ENCODE peak calls at places on chromosomes 5 and 9, in five cellular contexts. J is tibial artery, A is fibroblast of lung, M is dorsolateral prefrontal cortex, N is RWPE2. T is an unnamed sample.

GRCh38 chr9:97857603-97858392 is 4.8 kb downstream of the FOXE1 start:
- DNase-seq in N (no peak), J (no peak), M (no peak), A (no peak), T (no peak)

GRCh38 chr9:70387663-70388062 is 26.8 kb downstream of the KLF9 start:
- DNase-seq in M (no peak), A (no peak), N (no peak), J (peak), T (no peak)

GRCh38 chr9:135995816-135996215 is 34.6 kb upstream of the UBAC1 start:
- DNase-seq in J (no peak), A (no peak), N (no peak), M (no peak), T (no peak)

GRCh38 chr5:132260714-132261615 is 3.5 kb downstream of the PDLIM4 start:
- DNase-seq in M (peak), N (peak), J (peak), A (peak), T (no peak)

GRCh38 chr9:90847971-90848370 is 46.4 kb downstream of the SYK start:
- DNase-seq in A (no peak), J (no peak), N (no peak), M (no peak), T (no peak)

GRCh38 chr5:150081541-150082283 is 4.6 kb downstream of the CSF1R start:
- DNase-seq in J (peak), M (peak), N (no peak), A (peak), T (peak)

GRCh38 chr5:1228121-1228520 is 2.9 kb downstream of the SLC6A18 start:
- DNase-seq in J (no peak), M (no peak), A (no peak), N (no peak), T (no peak)

GRCh38 chr5:55480781-55481180 is 54.0 kb downstream of the PLPP1 start:
- DNase-seq in M (no peak), N (no peak), J (no peak), A (peak), T (no peak)

GRCh38 chr9:113511856-113512761 is 48.6 kb downstream of the RGS3 start:
- DNase-seq in N (no peak), J (no peak), A (peak), M (no peak), T (peak)

GRCh38 chr5:24492231-24492630 is 152.5 kb downstream of the CDH10 start:
- DNase-seq in N (no peak), A (no peak), J (no peak), M (no peak), T (no peak)

GRCh38 chr5:36252722-36253340 is 11.1 kb upstream of the NADK2 start:
- DNase-seq in J (no peak), A (peak), M (no peak), N (no peak), T (no peak)

GRCh38 chr9:137449931-137450537 is 8.9 kb upstream of the ENTPD8 start:
- DNase-seq in A (no peak), J (no peak), M (no peak), N (no peak), T (no peak)

GRCh38 chr5:59648038-59648831 is 245.3 kb downstream of the PDE4D start:
- DNase-seq in M (no peak), N (no peak), A (no peak), J (no peak), T (no peak)

GRCh38 chr5:119304439-119304838 is 51.4 kb upstream of the TNFAIP8 start:
- DNase-seq in A (no peak), M (no peak), N (no peak), J (no peak), T (no peak)

GRCh38 chr5:14415516-14416074 is 166.0 kb upstream of the OTULINL start:
- DNase-seq in M (no peak), A (peak), J (no peak), N (no peak), T (no peak)

GRCh38 chr5:100430268-100430900 is 104.8 kb upstream of the FAM174A start:
- DNase-seq in J (peak), M (peak), A (peak), N (no peak), T (no peak)

GRCh38 chr5:107671742-107672211 is 1.0 kb upstream of the EFNA5 start:
- DNase-seq in A (peak), N (peak), M (no peak), J (peak), T (no peak)

GRCh38 chr9:115882911-115883310 is 270.7 kb upstream of the PAPPA start:
- DNase-seq in N (no peak), A (no peak), M (no peak), J (no peak), T (no peak)

GRCh38 chr9:36141288-36141687 is 4.8 kb downstream of the GLIPR2 start:
- DNase-seq in A (peak), M (no peak), N (no peak), J (no peak), T (no peak)

GRCh38 chr5:144202072-144202471 is 31.4 kb downstream of the KCTD16 start:
- DNase-seq in N (no peak), M (peak), J (no peak), A (no peak), T (no peak)

GRCh38 chr9:137705443-137705863 is 86.6 kb downstream of the EHMT1 start:
- DNase-seq in J (no peak), N (no peak), M (no peak), A (no peak), T (peak)

GRCh38 chr5:7329712-7330111 is 66.2 kb upstream of the ADCY2 start:
- DNase-seq in A (no peak), J (no peak), M (no peak), N (no peak), T (no peak)

GRCh38 chr9:2622361-2623045 is 916 bp downstream of the VLDLR start:
- DNase-seq in M (peak), A (no peak), J (no peak), N (no peak), T (no peak)

GRCh38 chr9:2621678-2622360 is at the start of gene VLDLR:
- DNase-seq in A (peak), N (no peak), J (peak), M (peak), T (no peak)

GRCh38 chr9:2623046-2623865 is 1.7 kb downstream of the VLDLR start:
- DNase-seq in M (peak), A (peak), J (peak), N (no peak), T (no peak)

GRCh38 chr9:2625427-2625826 is 3.8 kb downstream of the VLDLR start:
- DNase-seq in M (no peak), J (no peak), A (no peak), N (no peak), T (no peak)

DNA sequence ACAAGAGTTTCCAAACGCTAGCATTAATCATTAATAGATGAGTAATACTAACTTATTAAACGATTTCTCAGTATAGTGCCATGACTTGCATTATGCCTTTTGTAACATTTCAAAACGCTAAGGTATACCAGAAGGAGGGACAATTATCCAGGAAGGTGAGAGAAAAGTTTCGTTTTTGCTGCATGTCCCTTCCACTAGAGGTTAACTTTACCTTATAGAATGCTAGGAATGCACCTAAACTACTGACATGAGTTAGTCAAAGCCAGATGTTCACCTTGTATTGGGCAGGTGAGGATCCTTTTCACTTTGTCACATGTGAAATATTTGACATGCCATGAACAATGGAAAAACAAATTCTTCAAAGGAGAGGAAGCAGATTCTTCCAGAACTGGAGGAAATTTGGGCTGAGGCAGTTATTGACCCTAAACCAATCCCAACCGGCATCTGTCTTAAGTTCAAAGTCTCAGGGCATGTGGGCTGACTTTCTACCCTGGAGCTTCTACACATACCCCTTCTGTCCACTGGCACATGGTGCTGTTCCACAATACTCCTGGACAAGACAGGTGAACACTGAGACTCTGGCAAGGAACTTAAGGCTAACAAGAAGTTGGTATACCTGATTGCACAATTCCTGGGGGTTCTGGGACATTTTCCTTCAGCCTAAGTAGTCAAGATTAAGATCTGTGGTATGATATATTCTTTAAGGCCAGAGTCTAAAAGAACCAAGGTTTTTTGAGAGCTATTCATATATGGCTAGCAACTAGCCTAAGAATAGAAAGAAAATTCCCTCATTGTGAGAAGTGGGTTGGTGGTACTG is 2.5 kb downstream of the VLDLR start:
- DNase-seq in N (no peak), A (no peak), J (no peak), M (no peak), T (no peak)
- H3K4me3 ChIP-seq in N (no peak), A (no peak), J (peak), M (peak), T (no peak)

GRCh38 chr9:99253134-99253533 is 31.1 kb downstream of the SEC61B start:
- DNase-seq in N (no peak), M (no peak), J (no peak), A (no peak), T (peak)
- H3K4me3 ChIP-seq in N (no peak), M (no peak), J (no peak), A (no peak), T (no peak)

GRCh38 chr9:132410642-132411041 is 631 bp downstream of the CFAP77 start:
- DNase-seq in A (no peak), N (no peak), J (no peak), M (no peak), T (no peak)

GRCh38 chr9:132412089-132412488 is 2.1 kb downstream of the CFAP77 start:
- DNase-seq in J (no peak), M (no peak), A (peak), N (no peak), T (no peak)

GRCh38 chr9:132408521-132408920 is 1.5 kb upstream of the CFAP77 start:
- DNase-seq in N (no peak), J (no peak), A (no peak), M (no peak), T (no peak)

GRCh38 chr9:132411091-132411508 is 1.1 kb downstream of the CFAP77 start:
- DNase-seq in N (no peak), A (peak), J (no peak), M (no peak), T (peak)

DNA sequence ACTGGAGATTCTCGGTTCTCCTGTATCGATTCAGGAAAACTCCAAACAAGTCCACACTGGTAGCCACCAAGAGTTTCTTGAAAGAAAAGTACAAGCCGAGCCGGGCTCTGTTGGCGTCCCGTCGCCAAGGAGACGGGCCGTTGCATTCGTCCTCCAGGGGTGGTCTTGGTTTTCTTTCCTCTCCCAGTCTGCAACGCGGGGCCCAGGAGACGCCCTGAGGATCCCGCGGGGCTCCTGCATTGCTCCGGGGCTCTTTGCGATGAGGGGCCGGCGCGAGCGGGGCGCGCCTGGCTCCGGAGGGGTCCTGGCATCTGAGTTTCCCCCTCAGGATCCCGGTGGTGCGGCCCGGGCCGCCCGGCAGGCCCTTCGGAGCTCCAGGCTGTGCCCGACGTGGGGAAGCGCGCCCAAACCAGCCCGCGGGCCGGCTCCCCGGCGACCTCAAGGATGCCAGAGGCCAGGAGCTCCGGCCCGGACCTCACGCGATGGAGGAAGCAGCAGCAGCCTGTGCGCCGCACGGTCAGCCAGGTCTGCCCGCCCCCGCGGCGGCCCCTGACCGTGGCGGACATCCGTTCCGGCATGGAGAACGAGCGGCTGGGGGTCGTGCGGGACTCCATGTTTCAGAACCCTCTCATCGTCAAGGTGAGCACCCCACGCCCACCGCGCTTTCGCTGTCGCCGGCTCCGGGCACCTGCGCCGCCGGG is at the start of gene CFAP77:
- DNase-seq in M (no peak), A (peak), N (no peak), J (no peak), T (no peak)
- H3K4me3 ChIP-seq in M (peak), A (peak), N (peak), J (peak), T (peak)

DNA sequence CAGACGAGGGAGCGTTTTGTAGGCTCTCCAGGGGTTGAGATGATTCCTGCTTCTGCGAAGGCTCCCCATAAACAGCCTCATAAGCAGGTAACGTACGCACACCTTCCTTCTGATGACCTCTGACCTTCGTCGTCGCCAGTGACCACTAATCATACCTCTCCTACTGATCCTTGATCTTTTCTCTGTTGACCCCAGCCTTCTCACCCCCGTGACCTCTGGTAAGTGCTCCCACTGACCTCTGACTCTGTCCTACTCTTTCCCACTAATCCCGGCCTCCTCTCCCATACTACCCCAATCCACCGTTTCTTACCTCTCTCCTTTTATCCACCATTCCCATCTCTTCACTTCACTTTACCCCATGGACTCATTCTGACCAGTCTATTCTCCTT is 356 bp downstream of the DNAI1 start:
- DNase-seq in M (no peak), A (no peak), N (no peak), J (peak), T (no peak)
- H3K4me3 ChIP-seq in M (peak), A (peak), N (peak), J (peak), T (no peak)

GRCh38 chr5:79932510-79933504 is 58.3 kb downstream of the MTX3 start:
- DNase-seq in J (no peak), N (no peak), M (no peak), A (no peak), T (no peak)

GRCh38 chr5:79934681-79935080 is 56.4 kb downstream of the MTX3 start:
- DNase-seq in N (no peak), A (no peak), M (no peak), J (no peak), T (no peak)

GRCh38 chr5:79936644-79937216 is 54.3 kb downstream of the MTX3 start:
- DNase-seq in N (no peak), J (no peak), M (no peak), A (peak), T (no peak)

GRCh38 chr5:79935992-79936643 is 54.9 kb downstream of the MTX3 start:
- DNase-seq in N (no peak), J (no peak), A (peak), M (no peak), T (no peak)

GRCh38 chr5:79938468-79938867 is 52.6 kb downstream of the MTX3 start:
- DNase-seq in J (no peak), N (no peak), A (no peak), M (no peak), T (peak)
- H3K4me3 ChIP-seq in J (no peak), N (no peak), A (no peak), M (no peak), T (no peak)

DNA sequence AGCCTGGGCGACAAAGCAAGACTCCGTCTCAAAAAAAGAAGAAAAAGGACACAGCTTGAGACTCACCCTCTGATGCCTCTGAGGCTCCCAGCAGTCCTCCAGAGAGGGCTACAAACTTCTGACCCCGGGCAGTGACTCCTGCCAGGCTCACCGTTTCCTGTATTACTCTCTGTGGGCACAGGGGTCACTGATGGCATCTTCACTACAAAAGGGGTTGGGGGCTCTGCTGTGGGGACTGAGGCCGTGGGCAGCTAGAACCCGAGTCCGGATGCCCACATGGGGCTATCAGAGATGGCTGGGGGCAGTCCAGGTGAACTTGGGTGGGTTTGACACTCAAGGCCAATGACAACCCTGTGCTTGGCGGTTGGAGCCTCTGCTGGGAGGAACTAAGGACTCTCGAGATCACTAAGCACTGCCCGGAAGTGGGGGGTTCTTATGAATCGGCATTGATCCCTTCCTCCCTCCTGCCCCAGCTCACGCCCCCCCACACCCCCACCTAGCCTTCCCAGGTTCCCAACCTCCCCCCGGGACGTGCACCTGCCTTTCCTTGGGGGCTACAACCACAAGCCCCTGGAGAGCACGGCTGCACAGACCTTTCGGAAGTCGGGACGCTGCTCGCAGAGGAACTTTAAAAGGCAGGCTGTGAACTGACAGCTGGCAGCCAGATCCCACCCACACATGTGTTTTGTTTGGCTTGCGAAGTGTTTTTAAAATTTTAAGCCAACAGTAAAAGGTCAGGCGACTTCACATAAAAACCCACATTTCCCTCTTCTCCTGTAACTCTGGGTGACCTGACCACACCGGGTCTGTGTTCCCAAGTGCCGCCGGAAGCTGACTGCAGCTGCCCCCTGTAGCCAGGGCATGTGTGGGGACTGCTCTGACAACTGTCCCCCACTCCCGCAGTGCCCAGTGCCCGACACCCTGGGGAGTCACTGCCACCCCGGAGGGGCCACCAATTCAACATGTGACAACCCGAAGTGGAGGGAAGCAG is 5.0 kb upstream of the RALGDS start:
- DNase-seq in J (peak), N (no peak), M (no peak), A (peak), T (no peak)
- H3K4me3 ChIP-seq in J (peak), N (no peak), M (peak), A (no peak), T (peak)

GRCh38 chr5:32936329-32936728 is 225.2 kb downstream of the NPR3 start:
- DNase-seq in M (no peak), N (no peak), J (no peak), A (no peak), T (no peak)
- H3K4me3 ChIP-seq in M (no peak), N (no peak), J (no peak), A (no peak), T (no peak)

T was measured in GM12864.